ENCODE peak calls at places on chromosomes 1 and 21, in seven cellular contexts. L is posterior cingulate gyrus; J is PC-9; Y is stimulated activated CD4-positive, alpha-beta T cell treated with anti-CD3 and anti-CD28 coated beads, Interleukin-15, amount 100 ng/mL, for 1 hour; V is EL; A is non-pigmented ciliary epithelial cell; H is IMR-90. C is an unnamed sample.

GRCh38 chr1:29875557-29876028 is 639.3 kb downstream of the PTPRU start:
- DNase-seq in L (no peak), J (no peak), Y (no peak), V (no peak), A (no peak), H (no peak), C (no peak)

GRCh38 chr1:20717452-20718342 is at the start of gene KIF17:
- DNase-seq in L (peak; percentile 92), J (peak; percentile 76), Y (peak; percentile 54), V (peak; percentile 70), A (no peak), H (peak; percentile 72), C (peak; percentile 92)

GRCh38 chr1:42214447-42214871 is 49.9 kb upstream of the GUCA2A start:
- DNase-seq in L (no peak), J (peak; percentile 63), Y (no peak), V (peak; percentile 68), A (peak; percentile 42), H (peak; percentile 80), C (peak; percentile 82)

GRCh38 chr1:30374400-30375070 is 348.9 kb downstream of the MATN1 start:
- DNase-seq in L (no peak), J (no peak), Y (no peak), V (no peak), A (no peak), H (no peak), C (no peak)

GRCh38 chr1:203219934-203220333 is 9.5 kb downstream of the CHIT1 start:
- DNase-seq in L (no peak), J (no peak), Y (no peak), V (no peak), A (no peak), H (no peak), C (no peak)

GRCh38 chr1:196733091-196733970 is 41.3 kb upstream of the CFHR3 start:
- DNase-seq in L (no peak), J (no peak), Y (no peak), V (peak; percentile 7), A (no peak), H (no peak), C (no peak)

GRCh38 chr1:37793773-37794371 is at the start of gene MANEAL:
- DNase-seq in L (peak; percentile 91), J (peak; percentile 53), Y (no peak), V (peak; percentile 61), A (no peak), H (peak; percentile 54), C (peak; percentile 79)

GRCh38 chr1:10613340-10613739 is 138.6 kb downstream of the PEX14 start:
- DNase-seq in L (no peak), J (no peak), Y (no peak), V (no peak), A (no peak), H (no peak), C (no peak)

GRCh38 chr1:19395678-19396192 is 83.6 kb downstream of the SLC66A1 start:
- DNase-seq in L (no peak), J (peak; percentile 33), Y (no peak), V (peak; percentile 89), A (no peak), H (peak; percentile 83), C (peak; percentile 83)

GRCh38 chr21:24118738-24119470 is 1488.4 kb downstream of the MRPL39 start:
- DNase-seq in L (no peak), J (no peak), Y (no peak), V (no peak), A (peak; percentile 14), H (peak; percentile 65), C (peak; percentile 41)

GRCh38 chr1:37858931-37859506 is 373 bp downstream of the MTF1 start:
- DNase-seq in L (no peak), J (no peak), Y (no peak), V (peak; percentile 25), A (no peak), H (peak; percentile 20), C (peak; percentile 82)

GRCh38 chr21:45983981-45984551 is 2.5 kb downstream of the COL6A1 start:
- DNase-seq in L (peak; percentile 64), J (no peak), Y (no peak), V (no peak), A (no peak), H (no peak), C (no peak)

GRCh38 chr1:200642481-200642880 is 21.9 kb upstream of the KIF14 start:
- DNase-seq in L (no peak), J (no peak), Y (no peak), V (no peak), A (no peak), H (no peak), C (no peak)

GRCh38 chr1:44297695-44298400 is 57.2 kb downstream of the ERI3 start:
- DNase-seq in L (no peak), J (no peak), Y (no peak), V (no peak), A (no peak), H (no peak), C (no peak)

GRCh38 chr1:59900640-59901039 is 25.9 kb downstream of the CYP2J2 start:
- DNase-seq in L (no peak), J (no peak), Y (no peak), V (no peak), A (no peak), H (no peak), C (no peak)

GRCh38 chr1:163170331-163170730 is 32.4 kb downstream of the RGS5 start:
- DNase-seq in L (no peak), J (no peak), Y (no peak), V (peak; percentile 62), A (no peak), H (peak; percentile 18), C (peak; percentile 63)

GRCh38 chr1:18630511-18631495 is at the start of gene PAX7:
- DNase-seq in L (no peak), J (no peak), Y (no peak), V (no peak), A (no peak), H (no peak), C (no peak)

GRCh38 chr21:45372732-45373355 is 32.1 kb upstream of the COL18A1 start:
- DNase-seq in L (peak; percentile 41), J (peak; percentile 41), Y (no peak), V (no peak), A (no peak), H (peak; percentile 22), C (no peak)

GRCh38 chr1:111879086-111879485 is 110.4 kb downstream of the KCND3 start:
- DNase-seq in L (no peak), J (no peak), Y (no peak), V (no peak), A (no peak), H (peak; percentile 74), C (no peak)

GRCh38 chr1:10904396-10905358 is 107.8 kb upstream of the TARDBP start:
- DNase-seq in L (peak; percentile 54), J (no peak), Y (no peak), V (no peak), A (no peak), H (no peak), C (no peak)

GRCh38 chr1:180935326-180936109 is 22.8 kb downstream of the KIAA1614 start:
- DNase-seq in L (no peak), J (no peak), Y (no peak), V (no peak), A (no peak), H (no peak), C (no peak)

GRCh38 chr1:226655251-226656163 is 83.6 kb downstream of the ITPKB start:
- DNase-seq in L (peak; percentile 54), J (no peak), Y (no peak), V (peak; percentile 16), A (no peak), H (no peak), C (no peak)

GRCh38 chr1:935751-936231 is 12.1 kb downstream of the SAMD11 start:
- DNase-seq in L (no peak), J (no peak), Y (no peak), V (no peak), A (no peak), H (no peak), C (no peak)

GRCh38 chr1:234542211-234542850 is 63.4 kb upstream of the TARBP1 start:
- DNase-seq in L (no peak), J (no peak), Y (no peak), V (no peak), A (no peak), H (no peak), C (no peak)

GRCh38 chr1:12031039-12031980 is 12.0 kb downstream of the MIIP start:
- DNase-seq in L (peak; percentile 80), J (peak; percentile 18), Y (no peak), V (peak; percentile 42), A (no peak), H (peak; percentile 23), C (peak; percentile 40)

GRCh38 chr1:201826830-201827229 is 2.1 kb upstream of the IPO9 start:
- DNase-seq in L (no peak), J (no peak), Y (no peak), V (no peak), A (no peak), H (peak; percentile 24), C (peak; percentile 31)

GRCh38 chr1:201655243-201655642 is 116.3 kb downstream of the NAV1 start:
- DNase-seq in L (no peak), J (no peak), Y (no peak), V (peak; percentile 91), A (no peak), H (peak; percentile 92), C (peak; percentile 96)

GRCh38 chr1:209517651-209518050 is 65.9 kb upstream of the CAMK1G start:
- DNase-seq in L (no peak), J (no peak), Y (no peak), V (no peak), A (no peak), H (no peak), C (no peak)